ENCODE peak calls at places on chromosomes 16 and 17, in seven cellular contexts. One of them, this sample, is unnamed.

GRCh38 chr17:17700251-17700969 is 19.2 kb downstream of the RAI1 start:
- DNase-seq in RWPE1: no peak
- DNase-seq in COR-L47: peak; percentile 74
- DNase-seq in iPS DF 6.9: no peak
- DNase-seq in mesenchymal stem cell: no peak
- DNase-seq in GM13977: no peak
- DNase-seq in Daoy: no peak
- DNase-seq in this sample: no peak

GRCh38 chr16:1580956-1581355 is 30.9 kb downstream of the IFT140 start:
- DNase-seq in RWPE1: no peak
- DNase-seq in COR-L47: peak; percentile 95
- DNase-seq in iPS DF 6.9: no peak
- DNase-seq in mesenchymal stem cell: no peak
- DNase-seq in GM13977: no peak
- DNase-seq in Daoy: no peak
- DNase-seq in this sample: no peak

GRCh38 chr17:80615311-80615710 is 70.7 kb downstream of the RPTOR start:
- DNase-seq in RWPE1: no peak
- DNase-seq in COR-L47: no peak
- DNase-seq in iPS DF 6.9: no peak
- DNase-seq in mesenchymal stem cell: no peak
- DNase-seq in GM13977: no peak
- DNase-seq in Daoy: no peak
- DNase-seq in this sample: no peak

GRCh38 chr17:17810374-17811248 is 26.2 kb downstream of the SREBF1 start:
- DNase-seq in RWPE1: no peak
- DNase-seq in COR-L47: no peak
- DNase-seq in iPS DF 6.9: no peak
- DNase-seq in mesenchymal stem cell: peak; percentile 81
- DNase-seq in GM13977: no peak
- DNase-seq in Daoy: no peak
- DNase-seq in this sample: no peak

GRCh38 chr16:89191033-89191900 is 9.1 kb downstream of the SLC22A31 start:
- DNase-seq in RWPE1: no peak
- DNase-seq in COR-L47: no peak
- DNase-seq in iPS DF 6.9: no peak
- DNase-seq in mesenchymal stem cell: no peak
- DNase-seq in GM13977: no peak
- DNase-seq in Daoy: peak; percentile 4
- DNase-seq in this sample: no peak

GRCh38 chr16:86061771-86062170 is 162.8 kb downstream of the IRF8 start:
- DNase-seq in RWPE1: no peak
- DNase-seq in COR-L47: no peak
- DNase-seq in iPS DF 6.9: no peak
- DNase-seq in mesenchymal stem cell: no peak
- DNase-seq in GM13977: no peak
- DNase-seq in Daoy: no peak
- DNase-seq in this sample: no peak

GRCh38 chr17:66986659-66987058 is 22.2 kb downstream of the CACNG4 start:
- DNase-seq in RWPE1: no peak
- DNase-seq in COR-L47: no peak
- DNase-seq in iPS DF 6.9: no peak
- DNase-seq in mesenchymal stem cell: no peak
- DNase-seq in GM13977: no peak
- DNase-seq in Daoy: no peak
- DNase-seq in this sample: no peak

GRCh38 chr16:46573008-46573833 is 48.0 kb downstream of the SHCBP1 start:
- DNase-seq in RWPE1: peak; percentile 56
- DNase-seq in COR-L47: no peak
- DNase-seq in iPS DF 6.9: no peak
- DNase-seq in mesenchymal stem cell: peak; percentile 75
- DNase-seq in GM13977: no peak
- DNase-seq in Daoy: peak; percentile 80
- DNase-seq in this sample: no peak

GRCh38 chr16:31064882-31065461 is 9.1 kb downstream of the ZNF668 start:
- DNase-seq in RWPE1: peak; percentile 79
- DNase-seq in COR-L47: no peak
- DNase-seq in iPS DF 6.9: no peak
- DNase-seq in mesenchymal stem cell: peak; percentile 93
- DNase-seq in GM13977: no peak
- DNase-seq in Daoy: peak; percentile 79
- DNase-seq in this sample: no peak

GRCh38 chr16:69243479-69243878 is 56.5 kb downstream of the SNTB2 start:
- DNase-seq in RWPE1: no peak
- DNase-seq in COR-L47: no peak
- DNase-seq in iPS DF 6.9: no peak
- DNase-seq in mesenchymal stem cell: no peak
- DNase-seq in GM13977: no peak
- DNase-seq in Daoy: no peak
- DNase-seq in this sample: no peak

GRCh38 chr17:32475258-32475657 is 11.5 kb upstream of the CDK5R1 start:
- DNase-seq in RWPE1: no peak
- DNase-seq in COR-L47: no peak
- DNase-seq in iPS DF 6.9: no peak
- DNase-seq in mesenchymal stem cell: no peak
- DNase-seq in GM13977: no peak
- DNase-seq in Daoy: no peak
- DNase-seq in this sample: no peak

GRCh38 chr16:53355064-53355463 is 79.2 kb upstream of the RBL2 start:
- DNase-seq in RWPE1: no peak
- DNase-seq in COR-L47: no peak
- DNase-seq in iPS DF 6.9: no peak
- DNase-seq in mesenchymal stem cell: no peak
- DNase-seq in GM13977: no peak
- DNase-seq in Daoy: no peak
- DNase-seq in this sample: no peak

GRCh38 chr16:81485824-81486554 is 41.4 kb downstream of the CMIP start:
- DNase-seq in RWPE1: no peak
- DNase-seq in COR-L47: no peak
- DNase-seq in iPS DF 6.9: no peak
- DNase-seq in mesenchymal stem cell: no peak
- DNase-seq in GM13977: no peak
- DNase-seq in Daoy: peak; percentile 94
- DNase-seq in this sample: peak; percentile 22

GRCh38 chr17:7177210-7177953 is 1.8 kb downstream of the ASGR1 start:
- DNase-seq in RWPE1: peak; percentile 88
- DNase-seq in COR-L47: peak; percentile 28
- DNase-seq in iPS DF 6.9: no peak
- DNase-seq in mesenchymal stem cell: peak; percentile 79
- DNase-seq in GM13977: peak; percentile 89
- DNase-seq in Daoy: peak; percentile 78
- DNase-seq in this sample: no peak

GRCh38 chr16:11949527-11949926 is 7.7 kb upstream of the NPIPB2 start:
- DNase-seq in RWPE1: peak; percentile 31
- DNase-seq in COR-L47: peak; percentile 16
- DNase-seq in iPS DF 6.9: no peak
- DNase-seq in mesenchymal stem cell: peak; percentile 62
- DNase-seq in GM13977: peak; percentile 82
- DNase-seq in Daoy: peak; percentile 41
- DNase-seq in this sample: peak; percentile 28

GRCh38 chr17:56983380-56983779 is 5.4 kb downstream of the SCPEP1 start:
- DNase-seq in RWPE1: no peak
- DNase-seq in COR-L47: no peak
- DNase-seq in iPS DF 6.9: no peak
- DNase-seq in mesenchymal stem cell: no peak
- DNase-seq in GM13977: no peak
- DNase-seq in Daoy: no peak
- DNase-seq in this sample: no peak

GRCh38 chr17:80294210-80294609 is 33.6 kb downstream of the RNF213 start:
- DNase-seq in RWPE1: no peak
- DNase-seq in COR-L47: no peak
- DNase-seq in iPS DF 6.9: no peak
- DNase-seq in mesenchymal stem cell: no peak
- DNase-seq in GM13977: no peak
- DNase-seq in Daoy: no peak
- DNase-seq in this sample: no peak

GRCh38 chr17:18145811-18146210 is 37.3 kb downstream of the MYO15A start:
- DNase-seq in RWPE1: no peak
- DNase-seq in COR-L47: no peak
- DNase-seq in iPS DF 6.9: no peak
- DNase-seq in mesenchymal stem cell: no peak
- DNase-seq in GM13977: no peak
- DNase-seq in Daoy: no peak
- DNase-seq in this sample: no peak

GRCh38 chr16:87527055-87527724 is 34.4 kb upstream of the ZCCHC14 start:
- DNase-seq in RWPE1: no peak
- DNase-seq in COR-L47: no peak
- DNase-seq in iPS DF 6.9: no peak
- DNase-seq in mesenchymal stem cell: no peak
- DNase-seq in GM13977: no peak
- DNase-seq in Daoy: no peak
- DNase-seq in this sample: no peak

GRCh38 chr16:80744856-80745255 is 59.5 kb downstream of the CDYL2 start:
- DNase-seq in RWPE1: no peak
- DNase-seq in COR-L47: no peak
- DNase-seq in iPS DF 6.9: no peak
- DNase-seq in mesenchymal stem cell: no peak
- DNase-seq in GM13977: no peak
- DNase-seq in Daoy: no peak
- DNase-seq in this sample: no peak

GRCh38 chr17:63967953-63968352 is 4.8 kb downstream of the SCN4A start:
- DNase-seq in RWPE1: no peak
- DNase-seq in COR-L47: no peak
- DNase-seq in iPS DF 6.9: no peak
- DNase-seq in mesenchymal stem cell: no peak
- DNase-seq in GM13977: no peak
- DNase-seq in Daoy: peak; percentile 49
- DNase-seq in this sample: no peak

GRCh38 chr17:48997103-48997826 is at the start of gene IGF2BP1:
- DNase-seq in RWPE1: no peak
- DNase-seq in COR-L47: no peak
- DNase-seq in iPS DF 6.9: no peak
- DNase-seq in mesenchymal stem cell: peak; percentile 88
- DNase-seq in GM13977: peak; percentile 65
- DNase-seq in Daoy: peak; percentile 80
- DNase-seq in this sample: no peak

GRCh38 chr17:45143767-45144198 is 4.5 kb upstream of the HEXIM1 start:
- DNase-seq in RWPE1: no peak
- DNase-seq in COR-L47: no peak
- DNase-seq in iPS DF 6.9: no peak
- DNase-seq in mesenchymal stem cell: peak; percentile 57
- DNase-seq in GM13977: peak; percentile 53
- DNase-seq in Daoy: no peak
- DNase-seq in this sample: no peak

GRCh38 chr16:84905965-84906460 is 86.2 kb downstream of the CRISPLD2 start:
- DNase-seq in RWPE1: no peak
- DNase-seq in COR-L47: no peak
- DNase-seq in iPS DF 6.9: no peak
- DNase-seq in mesenchymal stem cell: no peak
- DNase-seq in GM13977: no peak
- DNase-seq in Daoy: no peak
- DNase-seq in this sample: no peak

GRCh38 chr17:45227101-45227591 is 5.5 kb downstream of the FMNL1 start:
- DNase-seq in RWPE1: no peak
- DNase-seq in COR-L47: no peak
- DNase-seq in iPS DF 6.9: no peak
- DNase-seq in mesenchymal stem cell: no peak
- DNase-seq in GM13977: no peak
- DNase-seq in Daoy: peak; percentile 71
- DNase-seq in this sample: no peak

GRCh38 chr17:8632087-8632486 is 1.6 kb upstream of the MYH10 start:
- DNase-seq in RWPE1: no peak
- DNase-seq in COR-L47: no peak
- DNase-seq in iPS DF 6.9: peak; percentile 16
- DNase-seq in mesenchymal stem cell: no peak
- DNase-seq in GM13977: no peak
- DNase-seq in Daoy: no peak
- DNase-seq in this sample: no peak

GRCh38 chr16:4726616-4727015 is 7.5 kb downstream of the ANKS3 start:
- DNase-seq in RWPE1: no peak
- DNase-seq in COR-L47: no peak
- DNase-seq in iPS DF 6.9: no peak
- DNase-seq in mesenchymal stem cell: no peak
- DNase-seq in GM13977: no peak
- DNase-seq in Daoy: no peak
- DNase-seq in this sample: no peak

GRCh38 chr17:16939606-16940115 is 32.3 kb downstream of the TNFRSF13B start:
- DNase-seq in RWPE1: no peak
- DNase-seq in COR-L47: no peak
- DNase-seq in iPS DF 6.9: no peak
- DNase-seq in mesenchymal stem cell: no peak
- DNase-seq in GM13977: no peak
- DNase-seq in Daoy: no peak
- DNase-seq in this sample: no peak

GRCh38 chr17:50238594-50239287 is 35.5 kb upstream of the TMEM92 start:
- DNase-seq in RWPE1: no peak
- DNase-seq in COR-L47: no peak
- DNase-seq in iPS DF 6.9: no peak
- DNase-seq in mesenchymal stem cell: peak; percentile 33
- DNase-seq in GM13977: no peak
- DNase-seq in Daoy: no peak
- DNase-seq in this sample: no peak

GRCh38 chr16:52741386-52741785 is 194.4 kb upstream of the TOX3 start:
- DNase-seq in RWPE1: no peak
- DNase-seq in COR-L47: no peak
- DNase-seq in iPS DF 6.9: peak; percentile 20
- DNase-seq in mesenchymal stem cell: no peak
- DNase-seq in GM13977: no peak
- DNase-seq in Daoy: no peak
- DNase-seq in this sample: no peak

GRCh38 chr17:29710891-29711418 is 88.2 kb upstream of the CORO6 start:
- DNase-seq in RWPE1: peak; percentile 93
- DNase-seq in COR-L47: no peak
- DNase-seq in iPS DF 6.9: no peak
- DNase-seq in mesenchymal stem cell: peak; percentile 91
- DNase-seq in GM13977: no peak
- DNase-seq in Daoy: peak; percentile 58
- DNase-seq in this sample: no peak

This sample was measured in HCT116.